ENCODE peak calls at places on chromosomes 11 and 22, in nine cellular contexts. One of them, this sample, is unnamed.

GRCh38 chr11:127006311-127006710 is 5.7 kb upstream of the KIRREL3 start:
- DNase-seq in astrocyte of the spinal cord: peak; percentile 28
- DNase-seq in GM13976: no peak
- DNase-seq in fibroblast of the aortic adventitia: peak; percentile 56
- DNase-seq in activated B cell treated with CpG ODN at 0.5 μM for 24 hours: no peak
- DNase-seq in HFF-Myc: no peak
- DNase-seq in pancreas: no peak
- DNase-seq in RWPE2: no peak
- DNase-seq in cardiac fibroblast: peak; percentile 13
- DNase-seq in this sample: no peak

GRCh38 chr11:12725863-12726666 is 51.8 kb downstream of the TEAD1 start:
- DNase-seq in astrocyte of the spinal cord: peak; percentile 69
- DNase-seq in HFF-Myc: no peak
- DNase-seq in activated B cell treated with CpG ODN at 0.5 μM for 24 hours: no peak
- DNase-seq in cardiac fibroblast: peak; percentile 34
- DNase-seq in pancreas: no peak
- DNase-seq in RWPE2: no peak
- DNase-seq in fibroblast of the aortic adventitia: peak; percentile 59
- DNase-seq in GM13976: no peak
- DNase-seq in this sample: no peak

GRCh38 chr22:47164514-47165337 is 402.3 kb downstream of the TBC1D22A start:
- DNase-seq in HFF-Myc: no peak
- DNase-seq in GM13976: no peak
- DNase-seq in activated B cell treated with CpG ODN at 0.5 μM for 24 hours: no peak
- DNase-seq in astrocyte of the spinal cord: no peak
- DNase-seq in pancreas: peak; percentile 8
- DNase-seq in fibroblast of the aortic adventitia: no peak
- DNase-seq in RWPE2: no peak
- DNase-seq in cardiac fibroblast: no peak
- DNase-seq in this sample: no peak

GRCh38 chr11:13053255-13053917 is 44.3 kb downstream of the RASSF10 start:
- DNase-seq in HFF-Myc: no peak
- DNase-seq in GM13976: no peak
- DNase-seq in astrocyte of the spinal cord: peak; percentile 9
- DNase-seq in fibroblast of the aortic adventitia: no peak
- DNase-seq in activated B cell treated with CpG ODN at 0.5 μM for 24 hours: no peak
- DNase-seq in RWPE2: no peak
- DNase-seq in pancreas: no peak
- DNase-seq in cardiac fibroblast: no peak
- DNase-seq in this sample: no peak

GRCh38 chr11:13775471-13775870 is 107.0 kb downstream of the FAR1 start:
- DNase-seq in fibroblast of the aortic adventitia: no peak
- DNase-seq in astrocyte of the spinal cord: no peak
- DNase-seq in GM13976: no peak
- DNase-seq in pancreas: no peak
- DNase-seq in RWPE2: no peak
- DNase-seq in activated B cell treated with CpG ODN at 0.5 μM for 24 hours: no peak
- DNase-seq in HFF-Myc: no peak
- DNase-seq in cardiac fibroblast: no peak
- DNase-seq in this sample: no peak

GRCh38 chr22:49214976-49215375 is 612.7 kb downstream of the BRD1 start:
- DNase-seq in activated B cell treated with CpG ODN at 0.5 μM for 24 hours: no peak
- DNase-seq in pancreas: no peak
- DNase-seq in cardiac fibroblast: no peak
- DNase-seq in RWPE2: no peak
- DNase-seq in fibroblast of the aortic adventitia: no peak
- DNase-seq in GM13976: no peak
- DNase-seq in HFF-Myc: no peak
- DNase-seq in astrocyte of the spinal cord: no peak
- DNase-seq in this sample: no peak

GRCh38 chr22:43213066-43213465 is 26.1 kb upstream of the TTLL12 start:
- DNase-seq in activated B cell treated with CpG ODN at 0.5 μM for 24 hours: no peak
- DNase-seq in astrocyte of the spinal cord: no peak
- DNase-seq in fibroblast of the aortic adventitia: peak; percentile 4
- DNase-seq in RWPE2: no peak
- DNase-seq in GM13976: no peak
- DNase-seq in cardiac fibroblast: no peak
- DNase-seq in HFF-Myc: no peak
- DNase-seq in pancreas: no peak
- DNase-seq in this sample: no peak

GRCh38 chr11:33723238-33723881 is 12.9 kb downstream of the CD59 start:
- DNase-seq in pancreas: no peak
- DNase-seq in astrocyte of the spinal cord: peak; percentile 87
- DNase-seq in fibroblast of the aortic adventitia: peak; percentile 96
- DNase-seq in GM13976: no peak
- DNase-seq in RWPE2: no peak
- DNase-seq in cardiac fibroblast: peak; percentile 96
- DNase-seq in activated B cell treated with CpG ODN at 0.5 μM for 24 hours: no peak
- DNase-seq in HFF-Myc: no peak
- DNase-seq in this sample: no peak

GRCh38 chr22:46536559-46537220 is 730 bp downstream of the CELSR1 start:
- DNase-seq in activated B cell treated with CpG ODN at 0.5 μM for 24 hours: no peak
- DNase-seq in fibroblast of the aortic adventitia: no peak
- DNase-seq in pancreas: no peak
- DNase-seq in HFF-Myc: no peak
- DNase-seq in RWPE2: no peak
- DNase-seq in GM13976: no peak
- DNase-seq in cardiac fibroblast: no peak
- DNase-seq in astrocyte of the spinal cord: no peak
- DNase-seq in this sample: no peak

GRCh38 chr11:80031014-80031565 is 590.3 kb upstream of the TENM4 start:
- DNase-seq in activated B cell treated with CpG ODN at 0.5 μM for 24 hours: no peak
- DNase-seq in pancreas: no peak
- DNase-seq in cardiac fibroblast: no peak
- DNase-seq in astrocyte of the spinal cord: no peak
- DNase-seq in fibroblast of the aortic adventitia: no peak
- DNase-seq in RWPE2: no peak
- DNase-seq in HFF-Myc: no peak
- DNase-seq in GM13976: no peak
- DNase-seq in this sample: no peak

GRCh38 chr11:62716816-62717215 is 9.3 kb downstream of the GNG3 start:
- DNase-seq in pancreas: no peak
- DNase-seq in fibroblast of the aortic adventitia: no peak
- DNase-seq in GM13976: no peak
- DNase-seq in cardiac fibroblast: no peak
- DNase-seq in astrocyte of the spinal cord: no peak
- DNase-seq in HFF-Myc: no peak
- DNase-seq in RWPE2: no peak
- DNase-seq in activated B cell treated with CpG ODN at 0.5 μM for 24 hours: no peak
- DNase-seq in this sample: no peak

GRCh38 chr11:37449146-37449545 is 851.1 kb upstream of the RAG2 start:
- DNase-seq in HFF-Myc: peak; percentile 5
- DNase-seq in activated B cell treated with CpG ODN at 0.5 μM for 24 hours: no peak
- DNase-seq in cardiac fibroblast: peak; percentile 84
- DNase-seq in pancreas: no peak
- DNase-seq in RWPE2: no peak
- DNase-seq in GM13976: no peak
- DNase-seq in astrocyte of the spinal cord: peak; percentile 73
- DNase-seq in fibroblast of the aortic adventitia: peak; percentile 85
- DNase-seq in this sample: no peak

GRCh38 chr11:135036488-135037297 is 624.7 kb upstream of the B3GAT1 start:
- DNase-seq in GM13976: no peak
- DNase-seq in pancreas: no peak
- DNase-seq in cardiac fibroblast: no peak
- DNase-seq in RWPE2: no peak
- DNase-seq in activated B cell treated with CpG ODN at 0.5 μM for 24 hours: no peak
- DNase-seq in HFF-Myc: no peak
- DNase-seq in fibroblast of the aortic adventitia: no peak
- DNase-seq in astrocyte of the spinal cord: no peak
- DNase-seq in this sample: no peak

GRCh38 chr11:17822021-17822781 is 87.6 kb downstream of the KCNC1 start:
- DNase-seq in cardiac fibroblast: peak; percentile 76
- DNase-seq in GM13976: no peak
- DNase-seq in astrocyte of the spinal cord: peak; percentile 4
- DNase-seq in RWPE2: no peak
- DNase-seq in activated B cell treated with CpG ODN at 0.5 μM for 24 hours: no peak
- DNase-seq in pancreas: no peak
- DNase-seq in fibroblast of the aortic adventitia: peak; percentile 77
- DNase-seq in HFF-Myc: no peak
- DNase-seq in this sample: no peak

GRCh38 chr11:120334894-120335462 is 1.2 kb upstream of the ARHGEF12 start:
- DNase-seq in astrocyte of the spinal cord: peak; percentile 90
- DNase-seq in fibroblast of the aortic adventitia: peak; percentile 96
- DNase-seq in pancreas: peak; percentile 73
- DNase-seq in cardiac fibroblast: peak; percentile 91
- DNase-seq in HFF-Myc: peak; percentile 85
- DNase-seq in activated B cell treated with CpG ODN at 0.5 μM for 24 hours: no peak
- DNase-seq in GM13976: peak; percentile 66
- DNase-seq in RWPE2: no peak
- DNase-seq in this sample: peak; percentile 54

GRCh38 chr22:38272373-38273134 is at the start of gene TMEM184B:
- DNase-seq in pancreas: peak; percentile 80
- DNase-seq in RWPE2: no peak
- DNase-seq in activated B cell treated with CpG ODN at 0.5 μM for 24 hours: peak; percentile 84
- DNase-seq in cardiac fibroblast: peak; percentile 78
- DNase-seq in fibroblast of the aortic adventitia: peak; percentile 66
- DNase-seq in HFF-Myc: no peak
- DNase-seq in astrocyte of the spinal cord: peak; percentile 55
- DNase-seq in GM13976: peak; percentile 98
- DNase-seq in this sample: peak; percentile 97
- TF ChIP-seq CTCF in pancreas: no peak
- TF ChIP-seq CTCF in RWPE2: no peak
- TF ChIP-seq CTCF in activated B cell treated with CpG ODN at 0.5 μM for 24 hours: no peak
- TF ChIP-seq CTCF in cardiac fibroblast: no peak
- TF ChIP-seq CTCF in fibroblast of the aortic adventitia: no peak
- TF ChIP-seq CTCF in HFF-Myc: no peak
- TF ChIP-seq CTCF in astrocyte of the spinal cord: no peak
- TF ChIP-seq CTCF in GM13976: no peak
- TF ChIP-seq CTCF in this sample: no peak

GRCh38 chr11:110379936-110380335 is 49.8 kb upstream of the FDX1 start:
- DNase-seq in pancreas: no peak
- DNase-seq in GM13976: no peak
- DNase-seq in fibroblast of the aortic adventitia: no peak
- DNase-seq in activated B cell treated with CpG ODN at 0.5 μM for 24 hours: no peak
- DNase-seq in cardiac fibroblast: no peak
- DNase-seq in HFF-Myc: no peak
- DNase-seq in RWPE2: no peak
- DNase-seq in astrocyte of the spinal cord: no peak
- DNase-seq in this sample: no peak

GRCh38 chr11:110377451-110377850 is 52.3 kb upstream of the FDX1 start:
- DNase-seq in astrocyte of the spinal cord: no peak
- DNase-seq in fibroblast of the aortic adventitia: no peak
- DNase-seq in pancreas: no peak
- DNase-seq in activated B cell treated with CpG ODN at 0.5 μM for 24 hours: no peak
- DNase-seq in cardiac fibroblast: no peak
- DNase-seq in GM13976: no peak
- DNase-seq in RWPE2: no peak
- DNase-seq in HFF-Myc: no peak
- DNase-seq in this sample: no peak

GRCh38 chr11:110379261-110379660 is 50.5 kb upstream of the FDX1 start:
- DNase-seq in pancreas: no peak
- DNase-seq in GM13976: no peak
- DNase-seq in HFF-Myc: no peak
- DNase-seq in cardiac fibroblast: no peak
- DNase-seq in activated B cell treated with CpG ODN at 0.5 μM for 24 hours: no peak
- DNase-seq in astrocyte of the spinal cord: no peak
- DNase-seq in RWPE2: no peak
- DNase-seq in fibroblast of the aortic adventitia: no peak
- DNase-seq in this sample: no peak

GRCh38 chr11:110374921-110375320 is 54.8 kb upstream of the FDX1 start:
- DNase-seq in fibroblast of the aortic adventitia: no peak
- DNase-seq in pancreas: no peak
- DNase-seq in RWPE2: no peak
- DNase-seq in activated B cell treated with CpG ODN at 0.5 μM for 24 hours: no peak
- DNase-seq in HFF-Myc: no peak
- DNase-seq in astrocyte of the spinal cord: no peak
- DNase-seq in GM13976: no peak
- DNase-seq in cardiac fibroblast: no peak
- DNase-seq in this sample: no peak

GRCh38 chr11:110376711-110377324 is 52.9 kb upstream of the FDX1 start:
- DNase-seq in cardiac fibroblast: peak; percentile 95
- DNase-seq in activated B cell treated with CpG ODN at 0.5 μM for 24 hours: no peak
- DNase-seq in pancreas: peak; percentile 85
- DNase-seq in HFF-Myc: peak; percentile 58
- DNase-seq in GM13976: peak; percentile 32
- DNase-seq in astrocyte of the spinal cord: peak; percentile 90
- DNase-seq in fibroblast of the aortic adventitia: peak; percentile 91
- DNase-seq in RWPE2: peak; percentile 72
- DNase-seq in this sample: peak; percentile 38
- TF ChIP-seq CTCF in cardiac fibroblast: peak; percentile 83
- TF ChIP-seq CTCF in activated B cell treated with CpG ODN at 0.5 μM for 24 hours: no peak
- TF ChIP-seq CTCF in pancreas: peak; percentile 69
- TF ChIP-seq CTCF in HFF-Myc: peak; percentile 75
- TF ChIP-seq CTCF in GM13976: peak; percentile 73
- TF ChIP-seq CTCF in astrocyte of the spinal cord: peak; percentile 84
- TF ChIP-seq CTCF in fibroblast of the aortic adventitia: peak; percentile 85
- TF ChIP-seq CTCF in RWPE2: peak; percentile 94
- TF ChIP-seq CTCF in this sample: peak; percentile 70

DNA sequence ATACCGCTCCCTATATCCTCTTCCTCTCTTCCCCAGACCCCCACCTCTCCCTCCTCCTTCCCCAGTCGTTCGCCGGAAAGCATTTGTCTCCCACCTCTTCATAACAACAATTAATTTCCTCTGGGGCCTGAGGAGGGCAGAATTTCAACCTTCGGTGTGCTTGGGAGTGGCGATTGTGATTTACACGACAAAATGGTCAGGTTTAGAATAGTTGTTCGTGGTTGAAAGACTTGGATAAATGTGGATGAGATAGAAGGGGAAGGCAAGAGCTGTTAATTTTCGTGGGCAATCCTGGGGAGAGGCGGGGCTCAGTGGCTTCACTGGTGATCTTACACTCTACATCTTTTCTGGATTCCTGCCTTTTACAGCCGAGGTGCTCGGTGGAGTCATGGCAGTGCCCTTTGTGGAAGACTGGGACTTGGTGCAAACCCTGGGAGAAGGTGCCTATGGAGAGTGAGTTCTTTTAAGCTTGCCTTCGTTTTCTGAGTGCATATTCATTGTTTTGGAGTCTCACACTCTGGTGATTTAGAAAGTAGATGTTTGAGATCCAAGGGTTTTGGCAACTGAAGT is 1.5 kb downstream of the CHEK1 start:
- DNase-seq in cardiac fibroblast: no peak
- DNase-seq in fibroblast of the aortic adventitia: no peak
- DNase-seq in HFF-Myc: peak; percentile 84
- DNase-seq in RWPE2: no peak
- DNase-seq in activated B cell treated with CpG ODN at 0.5 μM for 24 hours: no peak
- DNase-seq in astrocyte of the spinal cord: no peak
- DNase-seq in GM13976: peak; percentile 51
- DNase-seq in pancreas: no peak
- DNase-seq in this sample: peak; percentile 42
- TF ChIP-seq CTCF in cardiac fibroblast: peak; percentile 31
- TF ChIP-seq CTCF in fibroblast of the aortic adventitia: peak; percentile 52
- TF ChIP-seq CTCF in HFF-Myc: peak; percentile 25
- TF ChIP-seq CTCF in RWPE2: peak; percentile 56
- TF ChIP-seq CTCF in activated B cell treated with CpG ODN at 0.5 μM for 24 hours: no peak
- TF ChIP-seq CTCF in astrocyte of the spinal cord: peak; percentile 46
- TF ChIP-seq CTCF in GM13976: peak; percentile 45
- TF ChIP-seq CTCF in pancreas: no peak
- TF ChIP-seq CTCF in this sample: peak; percentile 43

DNA sequence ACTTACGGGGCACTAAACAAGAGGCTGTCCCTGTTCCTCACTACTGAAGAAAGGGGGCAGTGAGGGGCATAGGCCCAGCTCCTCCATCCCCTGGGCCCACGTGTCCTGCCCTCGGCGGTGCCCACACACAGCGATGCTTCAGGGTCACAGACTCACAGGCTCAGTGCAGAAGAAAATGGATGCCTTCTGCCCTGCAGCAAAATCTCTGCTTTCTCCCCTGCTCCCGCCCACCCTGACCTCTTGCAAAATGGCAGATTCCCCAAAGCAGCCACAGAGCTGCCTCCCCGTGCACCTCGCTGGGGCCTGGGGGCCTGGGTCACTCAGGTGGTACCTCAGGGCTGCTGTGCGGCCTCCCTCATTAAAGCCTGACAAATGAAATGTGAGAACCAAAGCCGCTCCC is 204.0 kb downstream of the DSCAML1 start:
- DNase-seq in cardiac fibroblast: no peak
- DNase-seq in activated B cell treated with CpG ODN at 0.5 μM for 24 hours: no peak
- DNase-seq in fibroblast of the aortic adventitia: no peak
- DNase-seq in HFF-Myc: no peak
- DNase-seq in pancreas: no peak
- DNase-seq in GM13976: no peak
- DNase-seq in astrocyte of the spinal cord: no peak
- DNase-seq in RWPE2: no peak
- DNase-seq in this sample: no peak
- TF ChIP-seq CTCF in cardiac fibroblast: no peak
- TF ChIP-seq CTCF in activated B cell treated with CpG ODN at 0.5 μM for 24 hours: no peak
- TF ChIP-seq CTCF in fibroblast of the aortic adventitia: no peak
- TF ChIP-seq CTCF in HFF-Myc: no peak
- TF ChIP-seq CTCF in pancreas: no peak
- TF ChIP-seq CTCF in GM13976: no peak
- TF ChIP-seq CTCF in astrocyte of the spinal cord: no peak
- TF ChIP-seq CTCF in RWPE2: no peak
- TF ChIP-seq CTCF in this sample: no peak

This sample was measured in GM10248.